ENCODE peak calls at places on chromosomes 1 and 21, in ten cellular contexts. One of them, this sample, is unnamed.
A peak's percentile ranks its signal among the peaks of the same experiment; 100 is the strongest.

GRCh38 chr21:38958940-38959685 is 153.4 kb downstream of the ETS2 start:
- DNase-seq in SJSA1: peak; percentile 67
- DNase-seq in ascending aorta: no peak
- DNase-seq in HS-27A: no peak
- DNase-seq in G401: no peak
- DNase-seq in GM12865: no peak
- DNase-seq in stimulated activated CD4-positive, alpha-beta T cell treated with anti-CD3 and anti-CD28 coated beads, TNF-alpha, amount 100 ng/mL, for 48 hours: no peak
- DNase-seq in endothelial cell: no peak
- DNase-seq in anterior cingulate cortex: no peak
- DNase-seq in RPMI8226: no peak
- DNase-seq in this sample: no peak

GRCh38 chr1:43764581-43764980 is 57.2 kb downstream of the ST3GAL3 start:
- DNase-seq in anterior cingulate cortex: no peak
- DNase-seq in ascending aorta: no peak
- DNase-seq in stimulated activated CD4-positive, alpha-beta T cell treated with anti-CD3 and anti-CD28 coated beads, TNF-alpha, amount 100 ng/mL, for 48 hours: no peak
- DNase-seq in SJSA1: no peak
- DNase-seq in GM12865: no peak
- DNase-seq in HS-27A: no peak
- DNase-seq in endothelial cell: no peak
- DNase-seq in RPMI8226: no peak
- DNase-seq in G401: no peak
- DNase-seq in this sample: no peak

GRCh38 chr1:17438977-17439249 is 564 bp downstream of the RCC2 start:
- DNase-seq in SJSA1: no peak
- DNase-seq in G401: no peak
- DNase-seq in anterior cingulate cortex: no peak
- DNase-seq in GM12865: no peak
- DNase-seq in ascending aorta: no peak
- DNase-seq in RPMI8226: peak; percentile 16
- DNase-seq in stimulated activated CD4-positive, alpha-beta T cell treated with anti-CD3 and anti-CD28 coated beads, TNF-alpha, amount 100 ng/mL, for 48 hours: no peak
- DNase-seq in HS-27A: no peak
- DNase-seq in endothelial cell: peak; percentile 48
- DNase-seq in this sample: no peak

GRCh38 chr1:14949270-14949835 is 204.2 kb upstream of the TMEM51 start:
- DNase-seq in anterior cingulate cortex: no peak
- DNase-seq in SJSA1: no peak
- DNase-seq in stimulated activated CD4-positive, alpha-beta T cell treated with anti-CD3 and anti-CD28 coated beads, TNF-alpha, amount 100 ng/mL, for 48 hours: no peak
- DNase-seq in ascending aorta: no peak
- DNase-seq in HS-27A: no peak
- DNase-seq in G401: peak; percentile 83
- DNase-seq in GM12865: no peak
- DNase-seq in RPMI8226: no peak
- DNase-seq in endothelial cell: no peak
- DNase-seq in this sample: no peak

GRCh38 chr1:236370397-236370796 is 23.7 kb upstream of the EDARADD start:
- DNase-seq in RPMI8226: no peak
- DNase-seq in anterior cingulate cortex: no peak
- DNase-seq in G401: no peak
- DNase-seq in GM12865: no peak
- DNase-seq in SJSA1: no peak
- DNase-seq in stimulated activated CD4-positive, alpha-beta T cell treated with anti-CD3 and anti-CD28 coated beads, TNF-alpha, amount 100 ng/mL, for 48 hours: no peak
- DNase-seq in HS-27A: no peak
- DNase-seq in ascending aorta: no peak
- DNase-seq in endothelial cell: no peak
- DNase-seq in this sample: no peak

GRCh38 chr1:200226268-200226968 is 183.4 kb downstream of the ZNF281 start:
- DNase-seq in ascending aorta: no peak
- DNase-seq in SJSA1: no peak
- DNase-seq in RPMI8226: peak; percentile 53
- DNase-seq in stimulated activated CD4-positive, alpha-beta T cell treated with anti-CD3 and anti-CD28 coated beads, TNF-alpha, amount 100 ng/mL, for 48 hours: peak; percentile 14
- DNase-seq in HS-27A: no peak
- DNase-seq in G401: no peak
- DNase-seq in endothelial cell: no peak
- DNase-seq in anterior cingulate cortex: no peak
- DNase-seq in GM12865: peak; percentile 30
- DNase-seq in this sample: no peak

GRCh38 chr1:35460796-35461195 is 96.4 kb downstream of the KIAA0319L start:
- DNase-seq in anterior cingulate cortex: no peak
- DNase-seq in SJSA1: no peak
- DNase-seq in G401: no peak
- DNase-seq in GM12865: no peak
- DNase-seq in ascending aorta: no peak
- DNase-seq in HS-27A: no peak
- DNase-seq in stimulated activated CD4-positive, alpha-beta T cell treated with anti-CD3 and anti-CD28 coated beads, TNF-alpha, amount 100 ng/mL, for 48 hours: no peak
- DNase-seq in RPMI8226: no peak
- DNase-seq in endothelial cell: no peak
- DNase-seq in this sample: no peak

GRCh38 chr1:156760092-156760795 is 7.1 kb upstream of the PRCC start:
- DNase-seq in HS-27A: no peak
- DNase-seq in GM12865: no peak
- DNase-seq in endothelial cell: no peak
- DNase-seq in SJSA1: no peak
- DNase-seq in anterior cingulate cortex: no peak
- DNase-seq in ascending aorta: no peak
- DNase-seq in RPMI8226: no peak
- DNase-seq in G401: peak; percentile 92
- DNase-seq in stimulated activated CD4-positive, alpha-beta T cell treated with anti-CD3 and anti-CD28 coated beads, TNF-alpha, amount 100 ng/mL, for 48 hours: no peak
- DNase-seq in this sample: no peak

GRCh38 chr1:68361511-68361910 is 88.2 kb downstream of the RPE65 start:
- DNase-seq in SJSA1: no peak
- DNase-seq in endothelial cell: no peak
- DNase-seq in HS-27A: no peak
- DNase-seq in ascending aorta: no peak
- DNase-seq in stimulated activated CD4-positive, alpha-beta T cell treated with anti-CD3 and anti-CD28 coated beads, TNF-alpha, amount 100 ng/mL, for 48 hours: no peak
- DNase-seq in RPMI8226: no peak
- DNase-seq in anterior cingulate cortex: no peak
- DNase-seq in GM12865: no peak
- DNase-seq in G401: no peak
- DNase-seq in this sample: no peak

GRCh38 chr1:206971029-206971655 is 882 bp upstream of the FCAMR start:
- DNase-seq in SJSA1: no peak
- DNase-seq in GM12865: peak; percentile 68
- DNase-seq in ascending aorta: no peak
- DNase-seq in HS-27A: no peak
- DNase-seq in G401: no peak
- DNase-seq in stimulated activated CD4-positive, alpha-beta T cell treated with anti-CD3 and anti-CD28 coated beads, TNF-alpha, amount 100 ng/mL, for 48 hours: no peak
- DNase-seq in anterior cingulate cortex: no peak
- DNase-seq in endothelial cell: no peak
- DNase-seq in RPMI8226: peak; percentile 61
- DNase-seq in this sample: no peak

GRCh38 chr1:184315254-184315653 is 71.6 kb upstream of the C1orf21 start:
- DNase-seq in SJSA1: no peak
- DNase-seq in G401: no peak
- DNase-seq in endothelial cell: no peak
- DNase-seq in stimulated activated CD4-positive, alpha-beta T cell treated with anti-CD3 and anti-CD28 coated beads, TNF-alpha, amount 100 ng/mL, for 48 hours: no peak
- DNase-seq in GM12865: no peak
- DNase-seq in anterior cingulate cortex: no peak
- DNase-seq in HS-27A: no peak
- DNase-seq in ascending aorta: no peak
- DNase-seq in RPMI8226: no peak
- DNase-seq in this sample: no peak

This sample was measured in SW 1271.